ENCODE peak calls at places on chromosomes 13 and 19, in five cellular contexts. U is left lung, G is A549, D is adrenal gland, Q is upper lobe of right lung. K is an unnamed sample.

GRCh38 chr19:40620161-40620485 is 19.0 kb downstream of the LTBP4 start:
- DNase-seq in Q (no peak), D (no peak), U (no peak), G (no peak), K (no peak)

GRCh38 chr19:31674503-31675186 is 325.4 kb upstream of the TSHZ3 start:
- DNase-seq in Q (no peak), U (no peak), D (no peak), G (no peak), K (no peak)

GRCh38 chr13:52405369-52405766 is 604 bp downstream of the THSD1 start:
- DNase-seq in G (peak; percentile 1), Q (no peak), U (no peak), D (no peak), K (no peak)

GRCh38 chr19:58227964-58228583 is 640 bp upstream of the ZNF544 start:
- DNase-seq in G (no peak), D (no peak), U (no peak), Q (no peak), K (peak; percentile 24)

GRCh38 chr19:29477831-29478577 is 47.8 kb upstream of the VSTM2B start:
- DNase-seq in D (peak; percentile 13), U (no peak), G (no peak), Q (no peak), K (no peak)

GRCh38 chr13:30037766-30038165 is 187.3 kb upstream of the UBL3 start:
- DNase-seq in G (no peak), U (no peak), Q (no peak), D (no peak), K (no peak)

GRCh38 chr19:19525611-19526380 is 2.9 kb upstream of the YJEFN3 start:
- DNase-seq in D (no peak), U (no peak), G (no peak), Q (no peak), K (no peak)

GRCh38 chr19:47231215-47232054 is 436 bp upstream of the BBC3 start:
- DNase-seq in U (peak; percentile 93), D (peak; percentile 93), Q (peak; percentile 97), G (peak; percentile 90), K (peak; percentile 92)

GRCh38 chr13:77378662-77379061 is 51.8 kb upstream of the MYCBP2 start:
- DNase-seq in D (no peak), U (no peak), Q (no peak), G (no peak), K (no peak)

GRCh38 chr13:93861818-93862217 is 617.7 kb downstream of the DCT start:
- DNase-seq in G (peak; percentile 28), U (no peak), Q (no peak), D (no peak), K (peak; percentile 59)

GRCh38 chr19:33486936-33487793 is 34.4 kb downstream of the PEPD start:
- DNase-seq in D (no peak), U (peak; percentile 15), Q (peak; percentile 52), G (no peak), K (no peak)

GRCh38 chr19:3285647-3286176 is 61.3 kb downstream of the CELF5 start:
- DNase-seq in U (no peak), D (no peak), Q (peak; percentile 79), G (no peak), K (no peak)

GRCh38 chr13:113584870-113585671 is 518 bp downstream of the TFDP1 start:
- DNase-seq in G (peak; percentile 9), D (peak; percentile 46), Q (peak; percentile 63), U (no peak), K (peak; percentile 60)

GRCh38 chr19:40567750-40568494 is 8.8 kb upstream of the SHKBP1 start:
- DNase-seq in G (no peak), Q (no peak), U (no peak), D (no peak), K (no peak)

GRCh38 chr13:106291006-106291405 is 244.5 kb downstream of the EFNB2 start:
- DNase-seq in D (no peak), U (no peak), Q (no peak), G (no peak), K (no peak)

GRCh38 chr13:108425056-108425455 is 155.5 kb downstream of the TNFSF13B start:
- DNase-seq in Q (no peak), D (no peak), U (no peak), G (no peak), K (no peak)

GRCh38 chr19:776549-776948 is 20.7 kb upstream of the PTBP1 start:
- DNase-seq in D (no peak), U (no peak), Q (no peak), G (no peak), K (no peak)

GRCh38 chr19:35353635-35354034 is 4.6 kb upstream of the FFAR3 start:
- DNase-seq in U (no peak), Q (peak; percentile 28), G (no peak), D (no peak), K (no peak)

GRCh38 chr13:26878465-26878864 is 117.9 kb upstream of the GPR12 start:
- DNase-seq in Q (no peak), D (no peak), G (no peak), U (no peak), K (no peak)

GRCh38 chr19:32017341-32017948 is 328.0 kb upstream of the ZNF507 start:
- DNase-seq in G (no peak), D (no peak), Q (no peak), U (no peak), K (no peak)

GRCh38 chr13:114124921-114125320 is 7.5 kb downstream of the RASA3 start:
- DNase-seq in U (no peak), D (no peak), Q (no peak), G (no peak), K (peak; percentile 83)

GRCh38 chr19:35509861-35510625 is 3.4 kb downstream of the DMKN start:
- DNase-seq in U (peak; percentile 84), Q (peak; percentile 94), D (peak; percentile 73), G (peak; percentile 73), K (peak; percentile 81)

GRCh38 chr13:40275636-40276035 is 390.8 kb downstream of the FOXO1 start:
- DNase-seq in U (no peak), G (no peak), Q (no peak), D (no peak), K (no peak)

GRCh38 chr19:16456652-16457194 is 15.0 kb downstream of the EPS15L1 start:
- DNase-seq in D (no peak), U (no peak), Q (no peak), G (no peak), K (no peak)
- H3K27ac ChIP-seq in D (no peak overlapping the region), U (peak overlapping the region; percentile 9), Q (no peak overlapping the region), G (no peak overlapping the region), K (peak overlapping the region; percentile 52)

DNA sequence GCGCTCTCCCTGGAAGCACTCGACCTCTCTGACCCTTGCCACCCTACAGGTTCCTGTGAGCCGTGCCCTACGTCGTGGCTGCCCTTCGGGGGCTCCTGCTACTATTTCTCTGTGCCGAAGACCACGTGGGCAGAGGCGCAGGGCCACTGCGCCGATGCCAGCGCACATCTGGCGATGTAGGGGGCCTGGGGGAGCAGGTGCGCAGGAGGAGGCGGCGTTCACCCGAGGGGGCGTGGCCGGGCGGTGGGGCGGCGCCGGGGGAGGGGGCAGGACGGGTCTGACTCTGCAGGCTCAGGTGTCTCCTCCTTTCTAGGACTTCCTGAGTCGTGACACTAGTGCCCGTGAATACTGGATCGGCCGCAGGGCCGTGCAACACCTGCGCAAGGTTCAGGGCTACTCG is 26.4 kb downstream of the CLEC4M start:
- DNase-seq in D (no peak), U (no peak), G (no peak), Q (no peak), K (no peak)
- H3K4me3 ChIP-seq in D (no peak overlapping the region), U (no peak overlapping the region), G (no peak overlapping the region), Q (no peak overlapping the region), K (no peak overlapping the region)

GRCh38 chr19:52935434-52935833 is 12.2 kb upstream of the ZNF888 start:
- DNase-seq in G (no peak), D (no peak), Q (no peak), U (no peak), K (no peak)

GRCh38 chr19:52936958-52937334 is 13.7 kb upstream of the ZNF888 start:
- DNase-seq in U (no peak), D (no peak), G (no peak), Q (no peak), K (no peak)

GRCh38 chr19:52941941-52942370 is 18.7 kb upstream of the ZNF888 start:
- DNase-seq in G (no peak), Q (peak; percentile 71), D (peak; percentile 59), U (peak; percentile 40), K (peak; percentile 55)

GRCh38 chr19:52936151-52936957 is 13.1 kb upstream of the ZNF888 start:
- DNase-seq in U (no peak), D (no peak), Q (no peak), G (no peak), K (peak; percentile 84)
- H3K27ac ChIP-seq in U (peak overlapping the region; percentile 10), D (no peak overlapping the region), Q (peak overlapping the region; percentile 58), G (no peak overlapping the region), K (peak overlapping the region; percentile 85)

DNA sequence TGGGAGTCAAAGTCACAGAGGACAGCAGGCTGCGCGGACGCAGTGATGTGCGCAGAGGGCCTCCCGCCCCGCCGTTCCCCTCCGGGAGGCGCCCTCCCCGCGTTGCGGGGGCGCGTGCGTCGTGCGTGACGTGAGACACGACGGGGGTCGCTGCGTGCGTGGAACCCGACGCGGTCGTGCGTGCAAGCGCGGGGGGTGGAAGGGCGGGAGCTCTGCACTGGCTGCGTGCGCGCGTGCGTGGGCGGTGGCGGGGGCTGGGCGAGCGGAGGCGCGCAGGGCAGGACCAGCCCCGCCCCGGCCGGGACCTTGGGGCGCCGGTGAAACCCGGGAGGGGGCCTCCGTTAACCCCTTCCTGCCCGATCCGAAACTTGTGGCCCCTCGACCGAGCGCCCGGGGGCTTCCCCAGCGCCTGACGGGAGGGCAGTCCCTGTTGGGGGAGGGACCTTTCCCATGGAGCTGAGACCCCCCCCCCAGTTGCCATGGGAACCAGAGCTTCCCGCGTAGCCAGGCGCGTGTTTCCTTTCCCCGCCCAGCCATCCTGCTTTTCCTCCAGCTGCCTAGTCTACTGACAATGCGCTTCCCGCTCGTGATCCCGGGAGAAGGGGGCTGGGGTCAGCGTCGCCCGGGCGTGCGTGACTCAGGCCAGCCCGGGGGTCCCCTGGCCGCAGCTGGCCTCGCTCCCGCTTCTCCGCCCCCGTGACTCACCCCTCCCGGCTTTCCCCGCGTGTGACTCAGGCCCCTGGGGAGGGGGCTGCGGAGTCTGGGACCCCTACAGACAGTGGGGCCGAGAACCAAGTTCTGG is 7.3 kb upstream of the HOOK2 start:
- DNase-seq in U (peak; percentile 90), G (peak; percentile 81), D (peak; percentile 96), Q (peak; percentile 96), K (peak; percentile 87)
- H3K4me3 ChIP-seq in U (peak overlapping the region; percentile 29), G (peak overlapping the region; percentile 44), D (no peak overlapping the region), Q (peak overlapping the region; percentile 56), K (peak overlapping the region; percentile 56)

GRCh38 chr19:51200071-51200470 is 24.8 kb upstream of the CD33 start:
- DNase-seq in G (no peak), U (no peak), Q (no peak), D (no peak), K (no peak)

GRCh38 chr19:51198641-51199040 is 26.2 kb upstream of the CD33 start:
- DNase-seq in G (no peak), Q (no peak), U (no peak), D (no peak), K (no peak)

GRCh38 chr19:51201712-51202111 is 23.2 kb upstream of the CD33 start:
- DNase-seq in U (no peak), Q (no peak), G (no peak), D (no peak), K (no peak)

GRCh38 chr19:51207747-51208146 is 17.1 kb upstream of the CD33 start:
- DNase-seq in G (no peak), Q (no peak), U (no peak), D (no peak), K (no peak)

GRCh38 chr19:51203941-51204720 is 20.7 kb upstream of the CD33 start:
- DNase-seq in D (no peak), G (no peak), Q (no peak), U (no peak), K (no peak)
- H3K27ac ChIP-seq in D (no peak overlapping the region), G (no peak overlapping the region), Q (no peak overlapping the region), U (no peak overlapping the region), K (no peak overlapping the region)